ENCODE peak calls at places on chromosomes 2 and 18, in six cellular contexts. V, O, Y, F, Q and E are unnamed samples.

GRCh38 chr2:191797937-191798873 is 48.7 kb downstream of the CAVIN2 start:
- DNase-seq in F (no peak), O (no peak), Y (no peak), Q (no peak), V (no peak), E (no peak)

GRCh38 chr18:74766233-74766632 is 168.6 kb downstream of the ZNF407 start:
- DNase-seq in O (no peak), Y (no peak), Q (no peak), V (no peak), F (no peak), E (no peak)

GRCh38 chr2:62464608-62465007 is 41.4 kb downstream of the TMEM17 start:
- DNase-seq in Q (no peak), Y (no peak), O (no peak), F (no peak), V (no peak), E (no peak)

GRCh38 chr2:11701831-11702301 is 31.9 kb upstream of the NTSR2 start:
- DNase-seq in V (no peak), Y (no peak), O (no peak), Q (no peak), F (peak), E (peak)

GRCh38 chr2:13137679-13138078 is 420.9 kb downstream of the TRIB2 start:
- DNase-seq in O (no peak), F (no peak), Y (no peak), V (no peak), Q (no peak), E (no peak)

GRCh38 chr2:115034801-115035200 is 592.4 kb downstream of the DPP10 start:
- DNase-seq in Q (no peak), Y (no peak), O (no peak), F (no peak), V (no peak), E (no peak)

GRCh38 chr2:56297671-56298070 is 113.9 kb downstream of the CCDC85A start:
- DNase-seq in F (no peak), V (no peak), Q (no peak), Y (no peak), O (no peak), E (no peak)

GRCh38 chr2:42754776-42755140 is 9.2 kb downstream of the OXER1 start:
- DNase-seq in Q (no peak), F (no peak), O (no peak), V (no peak), Y (no peak), E (no peak)

GRCh38 chr18:48670751-48671560 is 132.1 kb downstream of the CTIF start:
- DNase-seq in Y (no peak), Q (no peak), F (no peak), V (no peak), O (no peak), E (no peak)

GRCh38 chr2:21175895-21176646 is 52.3 kb downstream of the TDRD15 start:
- DNase-seq in F (peak), V (no peak), Q (no peak), O (no peak), Y (no peak), E (no peak)

DNA sequence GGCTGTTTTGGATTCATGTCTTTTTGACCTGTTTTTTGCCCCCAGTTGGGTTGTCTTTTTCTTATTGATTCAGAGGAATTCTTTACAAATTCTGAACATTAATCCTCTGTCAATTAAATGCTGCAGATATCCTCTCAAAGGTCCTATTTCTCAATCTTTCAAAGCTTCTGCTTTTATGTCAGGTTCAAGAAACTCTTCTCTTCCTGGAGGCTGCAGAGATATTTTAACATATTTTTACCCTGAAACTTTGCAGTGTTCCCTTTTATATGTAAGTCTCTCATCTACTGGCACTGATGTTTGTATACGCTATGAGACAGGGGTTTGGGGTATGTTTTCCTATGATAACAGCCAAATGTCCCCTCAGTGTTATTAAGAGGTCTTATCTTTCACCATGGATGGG is 159.4 kb downstream of the HDAC4 start:
- DNase-seq in F (no peak), Q (no peak), Y (no peak), V (no peak), O (no peak), E (no peak)
- H3K4me3 ChIP-seq in F (no peak), Q (no peak), Y (no peak), V (no peak), O (no peak), E (no peak)

DNA sequence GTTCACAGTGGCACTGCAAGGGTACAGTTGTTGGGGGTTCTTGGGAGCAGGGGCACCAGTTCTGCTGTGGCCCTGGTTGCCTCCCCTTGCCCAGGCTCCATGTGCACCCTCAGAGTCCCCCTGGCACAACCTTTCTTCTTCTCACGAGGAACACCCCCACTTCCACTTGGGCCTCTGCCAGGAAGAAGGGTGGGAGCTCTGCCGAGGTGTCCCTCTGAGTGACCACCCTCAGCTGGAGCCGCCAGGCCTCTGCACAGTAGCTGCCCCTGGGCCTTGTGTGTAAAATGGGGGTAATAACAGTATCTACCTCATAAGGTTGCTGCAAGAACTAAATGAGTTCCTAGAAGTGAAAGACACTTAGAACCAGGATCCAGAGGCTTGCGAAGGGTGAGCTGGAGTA is 8.4 kb downstream of the TPRKB start:
- DNase-seq in Y (no peak), Q (no peak), V (no peak), F (no peak), O (no peak), E (no peak)
- TF ChIP-seq POLR2A in Y (no peak), Q (no peak), V (no peak), F (no peak), O (no peak), E (no peak)

DNA sequence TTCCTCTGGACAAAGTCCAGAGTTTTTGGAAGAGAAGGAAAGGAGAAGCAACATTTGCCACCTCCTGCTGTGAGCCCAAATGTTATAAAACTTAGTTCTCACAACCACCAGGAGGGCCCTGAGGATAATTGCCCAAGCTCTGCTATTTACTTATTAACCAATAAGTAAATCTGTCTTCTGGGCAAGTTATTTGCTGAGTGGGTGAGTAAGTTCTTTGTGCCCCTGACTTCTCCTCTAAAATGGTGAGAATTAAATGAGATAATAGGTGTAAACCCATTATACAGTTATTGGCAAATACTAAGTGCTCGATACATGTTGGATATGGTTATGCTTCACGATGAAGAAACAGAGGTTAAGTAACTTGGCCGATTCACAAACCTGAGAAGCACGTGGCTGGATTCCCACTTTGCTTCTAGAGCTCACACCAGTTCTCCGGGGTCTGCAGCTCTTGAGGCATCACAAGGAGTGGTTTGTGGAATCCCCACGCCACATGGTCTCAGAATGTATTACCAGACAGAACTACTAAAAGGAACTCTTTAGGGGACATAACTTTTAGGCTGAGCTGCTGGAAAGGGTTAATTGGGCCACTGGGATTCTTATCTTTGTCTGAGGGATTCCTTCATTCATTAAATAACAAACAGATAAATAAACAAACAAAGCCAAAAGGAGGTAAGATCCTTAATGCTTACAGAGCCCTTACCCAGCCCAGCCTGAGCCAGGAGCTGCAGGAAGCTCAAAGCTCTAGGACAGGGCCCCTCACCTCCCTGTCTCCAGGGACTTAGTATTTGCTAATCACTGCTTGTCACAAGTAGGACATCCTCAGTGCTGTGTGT is 164.2 kb downstream of the MYCN start:
- DNase-seq in Q (no peak), V (no peak), Y (peak), O (no peak), F (no peak), E (no peak)
- H3K4me3 ChIP-seq in Q (no peak), V (no peak), Y (no peak), O (no peak), F (no peak), E (no peak)

GRCh38 chr18:58231930-58232329 is 187.9 kb downstream of the NEDD4L start:
- DNase-seq in O (no peak), F (no peak), V (no peak), Q (no peak), Y (peak), E (no peak)
- TF ChIP-seq POLR2A in O (no peak), F (no peak), V (no peak), Q (no peak), Y (no peak), E (no peak)

GRCh38 chr2:120344214-120344990 is 1.5 kb upstream of the INHBB start:
- DNase-seq in Y (no peak), O (no peak), Q (no peak), V (no peak), F (no peak), E (peak)

GRCh38 chr2:120342451-120342850 is 3.5 kb upstream of the INHBB start:
- DNase-seq in V (no peak), F (no peak), O (no peak), Y (no peak), Q (no peak), E (no peak)

GRCh38 chr2:120341977-120342376 is 4.0 kb upstream of the INHBB start:
- DNase-seq in F (no peak), O (no peak), Y (no peak), Q (no peak), V (no peak), E (no peak)

GRCh38 chr2:120343433-120344105 is 2.4 kb upstream of the INHBB start:
- DNase-seq in O (peak), Q (peak), V (no peak), Y (peak), F (peak), E (peak)

DNA sequence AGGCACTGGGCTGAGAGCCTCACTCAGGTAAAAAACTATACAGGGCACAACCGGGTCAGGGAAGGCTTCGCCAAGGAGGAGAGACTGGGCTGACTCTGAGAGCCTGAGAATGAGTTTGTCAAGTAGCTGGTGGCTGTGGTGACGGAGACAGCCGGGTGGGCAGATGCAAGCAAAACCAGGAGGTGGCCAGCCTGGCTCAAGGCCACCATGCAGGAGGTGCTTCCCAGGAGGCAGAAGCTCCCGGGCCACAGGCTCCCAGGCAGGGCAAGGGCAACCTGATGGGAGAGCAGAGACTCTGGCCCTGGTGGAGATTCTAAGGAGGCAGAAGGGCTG is 2.9 kb upstream of the INHBB start:
- DNase-seq in Q (no peak), F (no peak), V (no peak), Y (no peak), O (no peak), E (no peak)
- H3K4me3 ChIP-seq in Q (no peak), F (no peak), V (no peak), Y (no peak), O (no peak), E (no peak)

GRCh38 chr2:207828361-207829057 is 58.8 kb upstream of the FZD5 start:
- DNase-seq in Y (no peak), O (no peak), F (peak), V (no peak), Q (no peak), E (no peak)
- TF ChIP-seq POLR2A in Y (no peak), O (no peak), F (peak), V (no peak), Q (no peak), E (no peak)

GRCh38 chr2:122663737-122664136 is 908.3 kb downstream of the TSN start:
- DNase-seq in O (no peak), F (no peak), Q (no peak), V (no peak), Y (no peak), E (no peak)

GRCh38 chr2:122656403-122656802 is 901.0 kb downstream of the TSN start:
- DNase-seq in O (no peak), F (no peak), V (no peak), Y (no peak), Q (no peak), E (no peak)

DNA sequence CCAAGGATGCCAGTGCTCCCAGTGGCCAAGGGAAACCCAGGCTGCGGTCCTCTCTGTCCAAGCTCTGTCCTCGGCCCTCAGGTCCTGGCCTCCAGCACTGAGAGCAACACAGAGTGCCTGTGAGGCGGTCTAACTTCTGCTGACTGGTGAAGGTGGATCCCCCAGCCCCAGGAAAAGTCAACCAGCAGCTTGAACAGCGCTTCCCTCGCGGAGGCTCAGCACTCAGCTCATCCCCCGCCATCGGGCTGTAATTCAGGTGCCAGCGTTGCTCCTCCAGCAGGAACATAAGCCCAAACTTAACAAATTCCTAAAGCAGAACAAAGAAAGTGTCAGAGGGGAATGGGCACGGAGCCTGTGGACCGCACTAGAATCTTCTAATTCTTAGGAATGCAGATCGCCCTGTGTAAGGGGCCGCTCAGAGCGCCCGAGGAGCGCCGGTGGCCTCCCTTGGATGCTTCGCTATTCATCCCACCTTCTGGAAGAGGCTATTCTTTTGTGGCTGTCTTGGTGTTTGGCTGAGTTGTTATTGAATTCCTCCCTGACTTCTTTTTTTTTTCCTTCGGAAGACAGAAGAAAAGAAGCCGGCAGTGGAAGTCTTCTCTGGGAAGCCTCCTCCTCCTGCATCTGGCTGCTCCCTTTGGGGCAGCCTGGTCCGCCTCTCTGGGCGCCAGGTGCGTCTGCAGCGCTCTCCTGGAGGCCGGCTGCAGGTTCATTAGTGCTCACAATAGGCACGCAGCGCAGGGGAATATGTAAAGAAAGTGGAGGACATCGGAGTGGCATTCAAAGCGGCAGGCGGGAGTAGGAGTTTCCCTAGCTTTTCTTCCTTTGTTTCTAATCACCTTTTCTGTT is 905.6 kb downstream of the TSN start:
- DNase-seq in V (no peak), F (no peak), Y (no peak), Q (no peak), O (no peak), E (no peak)
- H3K4me3 ChIP-seq in V (no peak), F (no peak), Y (no peak), Q (no peak), O (no peak), E (no peak)

GRCh38 chr2:232464534-232464865 is 8.5 kb downstream of the ALPI start:
- DNase-seq in Y (no peak), V (no peak), O (no peak), Q (no peak), F (no peak), E (no peak)

GRCh38 chr2:232466221-232466620 is 10.3 kb downstream of the ALPI start:
- DNase-seq in V (no peak), F (no peak), Y (no peak), O (no peak), Q (no peak), E (no peak)

GRCh38 chr2:232460171-232460570 is 4.2 kb downstream of the ALPI start:
- DNase-seq in Q (no peak), O (no peak), V (no peak), F (no peak), Y (no peak), E (peak)

GRCh38 chr2:232465061-232465460 is 9.1 kb downstream of the ALPI start:
- DNase-seq in V (no peak), Y (no peak), Q (no peak), O (no peak), F (no peak), E (no peak)

GRCh38 chr2:232463701-232464533 is 8.0 kb downstream of the ALPI start:
- DNase-seq in V (no peak), Q (no peak), Y (no peak), F (no peak), O (no peak), E (peak)
- TF ChIP-seq POLR2A in V (no peak), Q (no peak), Y (no peak), F (no peak), O (no peak), E (no peak)